ENCODE peak calls at places on chromosomes 3 and 15, in four cellular contexts. D, P, R and S are unnamed samples.

GRCh38 chr15:25710184-25710583 is 152.9 kb downstream of the ATP10A start:
- DNase-seq in R (peak; percentile 42), P (no peak), D (no peak), S (no peak)

GRCh38 chr15:58923696-58924300 is 9.7 kb downstream of the SLTM start:
- DNase-seq in D (no peak), P (no peak), R (no peak), S (no peak)

GRCh38 chr15:98720036-98720435 is 71.7 kb downstream of the IGF1R start:
- DNase-seq in P (no peak), R (no peak), D (no peak), S (no peak)

GRCh38 chr15:63389902-63390301 is 8.3 kb upstream of the CA12 start:
- DNase-seq in D (no peak), P (peak; percentile 82), R (no peak), S (no peak)

GRCh38 chr3:48268936-48269551 is 28.1 kb downstream of the ZNF589 start:
- DNase-seq in P (no peak), D (no peak), R (no peak), S (no peak)

GRCh38 chr3:11546657-11547302 is 96.9 kb downstream of the VGLL4 start:
- DNase-seq in D (no peak), R (no peak), P (no peak), S (no peak)

GRCh38 chr15:74307827-74308642 is 59.4 kb downstream of the CYP11A1 start:
- DNase-seq in P (peak; percentile 60), R (peak; percentile 66), D (no peak), S (peak; percentile 53)

GRCh38 chr3:45776611-45777010 is 19.7 kb downstream of the SLC6A20 start:
- DNase-seq in R (no peak), D (no peak), P (no peak), S (no peak)

GRCh38 chr3:185715091-185715490 is 109.8 kb downstream of the IGF2BP2 start:
- DNase-seq in D (no peak), P (no peak), R (peak; percentile 68), S (no peak)

GRCh38 chr15:45442497-45443135 is 64.3 kb upstream of the GATM start:
- DNase-seq in R (peak; percentile 58), P (no peak), D (no peak), S (no peak)

GRCh38 chr15:33113666-33114483 is 80.6 kb downstream of the FMN1 start:
- DNase-seq in D (no peak), P (no peak), R (no peak), S (no peak)

GRCh38 chr3:105944721-105945120 is 75.9 kb upstream of the CBLB start:
- DNase-seq in R (no peak), P (no peak), D (no peak), S (no peak)

GRCh38 chr3:122635789-122636188 is 44.9 kb upstream of the PARP14 start:
- DNase-seq in D (no peak), R (no peak), P (no peak), S (no peak)

GRCh38 chr3:60743631-60744164 is 507.6 kb downstream of the FHIT start:
- DNase-seq in D (no peak), R (no peak), P (no peak), S (no peak)

GRCh38 chr15:44810237-44810636 is 73.9 kb downstream of the TRIM69 start:
- DNase-seq in D (no peak), P (no peak), R (no peak), S (no peak)

GRCh38 chr15:67542192-67542461 is 376 bp upstream of the MAP2K5 start:
- DNase-seq in R (peak; percentile 16), P (peak; percentile 15), D (no peak), S (no peak)

GRCh38 chr3:153714588-153715285 is 406.5 kb upstream of the ARHGEF26 start:
- DNase-seq in P (no peak), D (no peak), R (no peak), S (no peak)

GRCh38 chr3:52302426-52303185 is 13.5 kb upstream of the DNAH1 start:
- DNase-seq in D (no peak), R (no peak), P (no peak), S (no peak)

GRCh38 chr3:194275721-194276120 is 75.4 kb downstream of the CPN2 start:
- DNase-seq in D (no peak), R (no peak), P (no peak), S (no peak)

GRCh38 chr3:8621872-8622271 is 22.7 kb downstream of the SSUH2 start:
- DNase-seq in D (no peak), R (no peak), P (no peak), S (no peak)

GRCh38 chr3:76631251-76631650 is 408.6 kb upstream of the ROBO2 start:
- DNase-seq in R (no peak), D (no peak), P (no peak), S (no peak)

GRCh38 chr3:64047214-64047613 is 23.9 kb upstream of the PSMD6 start:
- DNase-seq in P (no peak), D (no peak), R (no peak), S (no peak)

GRCh38 chr3:21913791-21914190 is 162.8 kb upstream of the ZNF385D start:
- DNase-seq in D (no peak), P (no peak), R (no peak), S (no peak)

GRCh38 chr15:74253276-74253921 is 17.3 kb downstream of the CCDC33 start:
- DNase-seq in D (no peak), P (peak; percentile 33), R (no peak), S (no peak)

GRCh38 chr3:139491027-139491700 is 14.8 kb upstream of the RBP2 start:
- DNase-seq in D (no peak), P (peak; percentile 61), R (no peak), S (no peak)

GRCh38 chr3:110414851-110415250 is 656.8 kb upstream of the NECTIN3 start:
- DNase-seq in P (no peak), R (no peak), D (no peak), S (no peak)

GRCh38 chr3:142563491-142563997 is 15.0 kb downstream of the ATR start:
- DNase-seq in P (no peak), R (no peak), D (no peak), S (no peak)

GRCh38 chr3:9704343-9705322 is 1.0 kb downstream of the CPNE9 start:
- DNase-seq in P (peak; percentile 7), D (no peak), R (peak; percentile 48), S (no peak)

GRCh38 chr3:48634661-48635221 is 520 bp downstream of the SLC26A6 start:
- DNase-seq in P (no peak), D (no peak), R (peak; percentile 47), S (peak; percentile 23)